ENCODE peak calls at places on chromosomes 2 and 18, in eight cellular contexts. Z is adrenal gland; N is naive thymus-derived CD4-positive, alpha-beta T cell; B is A549; G is pancreas; X is tibial artery; P is CD8-positive, alpha-beta memory T cell; R is cardiac muscle cell. D is an unnamed sample.

GRCh38 chr2:10252651-10253050 is 50.1 kb upstream of the HPCAL1 start:
- DNase-seq in Z (no peak), N (no peak), B (no peak), G (peak; percentile 8), X (peak; percentile 42), P (no peak), R (no peak), D (no peak)

GRCh38 chr18:76923485-76924085 is 101.2 kb downstream of the ZNF236 start:
- DNase-seq in Z (no peak), N (no peak), B (peak; percentile 5), G (no peak), X (no peak), P (no peak), R (peak; percentile 13), D (no peak)

GRCh38 chr2:14944562-14945346 is 312.2 kb downstream of the LRATD1 start:
- DNase-seq in Z (no peak), N (no peak), B (no peak), G (no peak), X (no peak), P (no peak), R (peak; percentile 28), D (no peak)

GRCh38 chr2:127414855-127415592 is 3.2 kb upstream of the PROC start:
- DNase-seq in Z (no peak), N (no peak), B (no peak), G (no peak), X (no peak), P (no peak), R (no peak), D (no peak)

GRCh38 chr18:62436636-62437519 is 85.9 kb upstream of the ZCCHC2 start:
- DNase-seq in Z (peak; percentile 95), N (no peak), B (no peak), G (peak; percentile 74), X (peak; percentile 98), P (no peak), R (no peak), D (peak; percentile 83)

GRCh38 chr2:19579466-19579865 is 221.0 kb upstream of the OSR1 start:
- DNase-seq in Z (no peak), N (no peak), B (no peak), G (no peak), X (no peak), P (no peak), R (no peak), D (no peak)

GRCh38 chr2:88642278-88642677 is 15.0 kb upstream of the EIF2AK3 start:
- DNase-seq in Z (no peak), N (no peak), B (no peak), G (no peak), X (no peak), P (no peak), R (no peak), D (no peak)

GRCh38 chr2:7011376-7012083 is 94.3 kb downstream of the RNF144A start:
- DNase-seq in Z (peak; percentile 64), N (no peak), B (no peak), G (no peak), X (no peak), P (no peak), R (no peak), D (no peak)

GRCh38 chr2:102983786-102984185 is 222.0 kb downstream of the TMEM182 start:
- DNase-seq in Z (no peak), N (no peak), B (no peak), G (no peak), X (no peak), P (no peak), R (no peak), D (no peak)

GRCh38 chr18:48824231-48824970 is 126.4 kb downstream of the SMAD7 start:
- DNase-seq in Z (peak; percentile 16), N (no peak), B (no peak), G (peak; percentile 13), X (peak; percentile 37), P (no peak), R (no peak), D (peak; percentile 2)

GRCh38 chr2:64700133-64700809 is 46.6 kb upstream of the SERTAD2 start:
- DNase-seq in Z (no peak), N (no peak), B (no peak), G (no peak), X (no peak), P (no peak), R (no peak), D (no peak)

GRCh38 chr2:75065402-75066008 is 107.1 kb downstream of the POLE4 start:
- DNase-seq in Z (no peak), N (no peak), B (no peak), G (no peak), X (no peak), P (no peak), R (no peak), D (no peak)
- H3K4me3 ChIP-seq in Z (no peak overlapping the region), N (no peak overlapping the region), B (no peak overlapping the region), G (no peak overlapping the region), X (no peak overlapping the region), P (no peak overlapping the region), R (no peak overlapping the region), D (no peak overlapping the region)

DNA sequence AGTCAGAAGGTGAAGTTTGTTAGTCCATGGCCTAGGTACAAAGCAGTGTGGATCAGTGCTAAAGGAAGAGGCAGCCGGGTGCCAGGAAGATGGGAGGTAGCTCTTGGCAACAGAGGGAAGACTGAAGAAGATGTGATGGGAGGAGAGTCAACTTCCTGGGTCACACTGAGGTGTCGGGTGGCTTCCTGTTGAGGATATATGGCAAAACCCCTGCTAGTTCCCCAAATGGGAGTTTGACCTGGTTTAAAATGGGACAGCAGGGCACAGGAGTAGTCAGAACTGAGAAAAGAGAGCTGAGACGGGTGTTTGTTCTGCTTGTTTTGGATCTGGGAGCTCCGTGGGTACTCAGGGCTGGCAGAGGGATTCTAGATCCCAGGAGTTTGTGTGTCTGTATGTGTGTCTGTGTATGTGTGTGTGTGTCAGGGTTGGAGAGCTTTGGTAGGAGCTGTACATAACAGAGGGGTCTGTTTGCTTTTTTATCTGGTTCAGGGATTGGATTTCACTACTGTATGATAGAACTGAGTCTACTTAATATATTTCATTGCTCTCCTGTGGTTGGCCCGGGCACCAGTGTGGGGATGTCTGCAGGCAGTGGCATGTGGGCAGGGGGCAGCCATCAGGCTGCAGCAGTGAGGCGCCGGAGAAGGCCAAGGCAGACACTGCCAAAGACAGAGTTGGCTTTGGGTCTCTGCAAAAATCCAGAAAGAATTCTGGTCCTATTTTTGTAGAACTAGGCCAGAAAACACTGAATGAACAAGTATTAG is 17.1 kb downstream of the MXD1 start:
- DNase-seq in Z (no peak), N (no peak), B (no peak), G (no peak), X (no peak), P (no peak), R (no peak), D (no peak)
- H3K27ac ChIP-seq in Z (no peak overlapping the region), N (no peak overlapping the region), B (peak overlapping the region; percentile 25), G (no peak overlapping the region), X (peak overlapping the region; percentile 66), P (no peak overlapping the region), R (no peak overlapping the region), D (no peak overlapping the region)

DNA sequence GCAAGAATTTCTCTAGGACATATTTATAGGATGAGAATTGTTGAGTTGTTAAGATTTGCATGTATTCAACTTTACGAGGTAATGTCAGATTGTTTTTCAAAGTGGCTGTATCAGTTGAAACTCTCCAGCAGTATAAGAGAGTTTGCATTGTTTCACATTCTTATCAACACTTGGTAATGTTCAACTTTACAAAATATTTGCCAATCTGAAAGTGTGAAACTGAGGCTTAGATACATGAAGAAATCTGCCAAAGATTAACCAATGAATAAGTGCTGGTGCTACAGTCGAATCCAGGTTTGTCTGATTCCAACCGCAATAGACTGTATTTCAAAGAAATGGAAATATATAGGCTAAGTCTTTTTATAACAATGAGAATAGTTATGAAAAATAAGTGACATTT is 117.0 kb downstream of the EHBP1 start:
- DNase-seq in Z (no peak), N (no peak), B (no peak), G (no peak), X (no peak), P (no peak), R (no peak), D (no peak)
- H3K4me3 ChIP-seq in Z (no peak overlapping the region), N (no peak overlapping the region), B (no peak overlapping the region), G (no peak overlapping the region), X (no peak overlapping the region), P (no peak overlapping the region), R (no peak overlapping the region), D (no peak overlapping the region)

GRCh38 chr2:109295070-109295780 is 166.2 kb downstream of the SH3RF3 start:
- DNase-seq in Z (no peak), N (no peak), B (no peak), G (no peak), X (no peak), P (no peak), R (no peak), D (no peak)

GRCh38 chr2:109292377-109292776 is 163.4 kb downstream of the SH3RF3 start:
- DNase-seq in Z (no peak), N (no peak), B (no peak), G (no peak), X (no peak), P (no peak), R (no peak), D (no peak)

GRCh38 chr2:109294523-109294922 is 165.5 kb downstream of the SH3RF3 start:
- DNase-seq in Z (no peak), N (no peak), B (no peak), G (no peak), X (no peak), P (no peak), R (no peak), D (no peak)

GRCh38 chr2:109295781-109296117 is 166.7 kb downstream of the SH3RF3 start:
- DNase-seq in Z (no peak), N (no peak), B (no peak), G (no peak), X (no peak), P (no peak), R (no peak), D (no peak)

DNA sequence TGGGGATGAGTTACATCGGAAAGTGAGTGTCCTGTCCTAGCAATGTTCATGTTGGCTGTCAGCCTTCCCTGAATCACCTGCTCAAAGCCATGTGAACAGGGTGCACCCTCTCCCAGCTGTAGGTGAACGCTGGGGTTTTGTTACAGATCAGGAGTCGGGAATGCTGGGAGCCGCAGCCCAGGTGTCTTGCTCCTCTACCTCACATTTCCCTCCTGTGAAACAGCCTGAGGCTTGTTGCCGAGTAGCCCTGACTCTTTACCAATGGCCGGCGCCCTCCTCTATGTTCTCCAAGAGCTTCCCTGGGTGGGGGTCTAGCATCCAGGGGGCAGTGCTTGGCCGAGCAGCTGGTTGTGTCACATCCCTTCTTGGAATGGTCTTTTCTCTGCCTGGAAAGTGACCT is 164.7 kb downstream of the SH3RF3 start:
- DNase-seq in Z (no peak), N (no peak), B (no peak), G (no peak), X (no peak), P (no peak), R (no peak), D (no peak)
- H3K27ac ChIP-seq in Z (no peak overlapping the region), N (no peak overlapping the region), B (no peak overlapping the region), G (no peak overlapping the region), X (peak overlapping the region; percentile 61), P (no peak overlapping the region), R (no peak overlapping the region), D (no peak overlapping the region)

GRCh38 chr2:66435963-66436362 is 1.0 kb downstream of the MEIS1 start:
- DNase-seq in Z (no peak), N (no peak), B (no peak), G (no peak), X (no peak), P (no peak), R (no peak), D (no peak)
- H3K4me3 ChIP-seq in Z (peak overlapping the region; percentile 66), N (no peak overlapping the region), B (peak overlapping the region; percentile 77), G (peak overlapping the region; percentile 43), X (peak overlapping the region; percentile 81), P (no peak overlapping the region), R (peak overlapping the region; percentile 94), D (peak overlapping the region; percentile 84)

GRCh38 chr2:39409697-39410389 is 27.2 kb downstream of the MAP4K3 start:
- DNase-seq in Z (no peak), N (no peak), B (no peak), G (no peak), X (no peak), P (no peak), R (peak; percentile 27), D (no peak)
- H3K27ac ChIP-seq in Z (no peak overlapping the region), N (no peak overlapping the region), B (no peak overlapping the region), G (no peak overlapping the region), X (no peak overlapping the region), P (no peak overlapping the region), R (no peak overlapping the region), D (no peak overlapping the region)

D was measured in heart right ventricle.